ENCODE peak calls at places on chromosomes 13 and 19, in four cellular contexts. Z is A549, N is K562, S is HepG2. B is an unnamed sample.
A peak's percentile ranks its signal among the peaks of the same experiment; 100 is the strongest.

GRCh38 chr13:110616103-110617101 is 1.1 kb downstream of the NAXD start:
- DNase-seq in Z (peak; percentile 33), N (peak; percentile 49), S (peak; percentile 26), B (no peak)

GRCh38 chr13:73598021-73598712 is 536.0 kb downstream of the KLF12 start:
- DNase-seq in Z (peak; percentile 39), N (no peak), S (no peak), B (no peak)

GRCh38 chr19:1847684-1848398 is 442 bp downstream of the REXO1 start:
- DNase-seq in Z (no peak), N (peak; percentile 59), S (peak; percentile 75), B (no peak)

GRCh38 chr19:7970716-7971448 is 27.4 kb upstream of the TIMM44 start:
- DNase-seq in Z (peak; percentile 39), N (peak; percentile 54), S (peak; percentile 47), B (no peak)

GRCh38 chr19:43779147-43779819 is 1.5 kb downstream of the KCNN4 start:
- DNase-seq in Z (no peak), N (no peak), S (no peak), B (no peak)

GRCh38 chr13:49569993-49570689 is 15.2 kb downstream of the RCBTB1 start:
- DNase-seq in Z (no peak), N (no peak), S (no peak), B (no peak)

GRCh38 chr13:83496501-83496900 is 385.8 kb downstream of the SLITRK1 start:
- DNase-seq in Z (no peak), N (no peak), S (no peak), B (no peak)

GRCh38 chr19:33622809-33623511 is 1.2 kb downstream of the CHST8 start:
- DNase-seq in Z (no peak), N (no peak), S (no peak), B (no peak)

GRCh38 chr19:4455742-4456565 is 1.6 kb downstream of the UBXN6 start:
- DNase-seq in Z (no peak), N (peak; percentile 25), S (peak; percentile 25), B (no peak)

GRCh38 chr19:29516358-29516725 is 9.5 kb upstream of the VSTM2B start:
- DNase-seq in Z (no peak), N (no peak), S (no peak), B (no peak)

GRCh38 chr13:28822161-28822560 is 2.0 kb downstream of the MTUS2 start:
- DNase-seq in Z (no peak), N (no peak), S (no peak), B (no peak)

GRCh38 chr13:93080587-93080986 is 146.0 kb upstream of the GPC6 start:
- DNase-seq in Z (no peak), N (no peak), S (no peak), B (no peak)

GRCh38 chr19:10835089-10835753 is 791 bp downstream of the TMED1 start:
- DNase-seq in Z (peak; percentile 94), N (no peak), S (no peak), B (no peak)

GRCh38 chr19:38724380-38724854 is 19.9 kb downstream of the CAPN12 start:
- DNase-seq in Z (no peak), N (no peak), S (no peak), B (no peak)

GRCh38 chr19:14433454-14434156 is 499 bp downstream of the PKN1 start:
- DNase-seq in Z (no peak), N (no peak), S (no peak), B (no peak)

GRCh38 chr19:10402441-10403038 is 802 bp downstream of the CDC37 start:
- DNase-seq in Z (no peak), N (peak; percentile 39), S (peak; percentile 64), B (no peak)

GRCh38 chr19:28456264-28456663 is 756.7 kb downstream of the UQCRFS1 start:
- DNase-seq in Z (no peak), N (no peak), S (no peak), B (no peak)

GRCh38 chr19:33486936-33487793 is 34.4 kb downstream of the PEPD start:
- DNase-seq in Z (no peak), N (no peak), S (no peak), B (no peak)

GRCh38 chr13:47289578-47289977 is 392.7 kb upstream of the HTR2A start:
- DNase-seq in Z (no peak), N (no peak), S (peak; percentile 4), B (no peak)

GRCh38 chr13:101514695-101515275 is 62.3 kb downstream of the ITGBL1 start:
- DNase-seq in Z (peak; percentile 2), N (peak; percentile 5), S (peak; percentile 48), B (no peak)

GRCh38 chr19:47315125-47315821 is 5.6 kb downstream of the C5AR1 start:
- DNase-seq in Z (peak; percentile 98), N (peak; percentile 79), S (peak; percentile 97), B (no peak)

GRCh38 chr13:72726721-72727416 is 560 bp downstream of the MZT1 start:
- DNase-seq in Z (peak; percentile 7), N (peak; percentile 51), S (peak; percentile 36), B (no peak)

GRCh38 chr19:18904334-18905057 is 8.5 kb upstream of the CERS1 start:
- DNase-seq in Z (no peak), N (no peak), S (no peak), B (no peak)

GRCh38 chr19:28537896-28538295 is 675.1 kb downstream of the UQCRFS1 start:
- DNase-seq in Z (no peak), N (no peak), S (no peak), B (no peak)

GRCh38 chr19:43078311-43078710 is 4.2 kb downstream of the PSG2 start:
- DNase-seq in Z (no peak), N (no peak), S (no peak), B (no peak)

GRCh38 chr13:53204598-53204997 is 176.0 kb downstream of the OLFM4 start:
- DNase-seq in Z (no peak), N (no peak), S (no peak), B (no peak)

GRCh38 chr19:18514800-18515682 is 6.8 kb downstream of the ELL start:
- DNase-seq in Z (no peak), N (no peak), S (peak; percentile 99), B (no peak)

GRCh38 chr13:29465741-29466293 is 129.7 kb downstream of the SLC7A1 start:
- DNase-seq in Z (no peak), N (no peak), S (peak; percentile 35), B (no peak)

GRCh38 chr19:58513694-58514563 is 2.1 kb upstream of the SLC27A5 start:
- DNase-seq in Z (peak; percentile 67), N (peak; percentile 91), S (peak; percentile 88), B (peak; percentile 85)

GRCh38 chr19:8483165-8483564 is 19.3 kb downstream of the PRAM1 start:
- DNase-seq in Z (no peak), N (no peak), S (no peak), B (no peak)

GRCh38 chr19:29271911-29272310 is 59.0 kb upstream of the UQCRFS1 start:
- DNase-seq in Z (no peak), N (no peak), S (no peak), B (no peak)

GRCh38 chr13:54733639-54734038 is 1705.0 kb downstream of the OLFM4 start:
- DNase-seq in Z (no peak), N (no peak), S (peak; percentile 3), B (no peak)

GRCh38 chr13:20815469-20815868 is 41.7 kb upstream of the EEF1AKMT1 start:
- DNase-seq in Z (no peak), N (no peak), S (no peak), B (no peak)

DNA sequence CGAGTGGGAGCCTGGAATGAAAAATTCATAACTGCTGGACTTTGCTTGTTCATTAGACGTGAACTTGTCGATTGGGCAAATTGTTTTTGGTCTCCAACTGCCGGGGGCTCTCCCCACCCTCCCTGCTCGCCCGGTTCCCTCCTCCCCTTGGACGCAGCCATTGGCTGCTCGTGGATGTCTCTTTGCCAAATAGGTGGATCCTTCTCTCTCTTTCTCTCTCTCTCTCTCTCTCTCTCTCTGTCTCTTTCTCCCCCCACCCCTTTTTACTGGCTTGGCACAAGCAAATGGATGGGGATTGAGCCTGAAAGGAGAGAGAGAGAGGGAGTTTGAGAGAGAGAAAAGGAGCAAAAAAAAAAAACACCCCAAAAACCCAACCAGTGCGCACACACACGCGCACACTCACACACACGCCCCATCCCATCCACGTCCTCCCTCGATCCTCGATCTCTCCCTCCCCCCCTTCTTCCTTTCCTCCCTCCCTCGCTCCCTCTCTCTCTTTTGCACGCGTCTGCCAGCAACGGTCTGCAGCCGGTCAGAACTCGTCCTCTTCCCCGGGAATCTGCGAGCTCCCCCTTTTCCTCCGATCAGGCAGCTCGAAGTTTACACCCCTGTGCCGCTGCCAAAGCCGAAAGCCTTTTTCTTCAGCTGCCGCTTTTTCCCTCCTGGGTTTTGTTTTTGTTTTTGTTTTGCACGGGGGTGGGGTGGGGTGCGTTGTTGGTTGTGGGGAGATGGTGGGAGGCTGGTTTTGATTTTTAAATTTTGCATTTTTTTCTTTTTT is 27.8 kb downstream of the NFIX start:
- DNase-seq in Z (peak; percentile 25), N (peak; percentile 71), S (peak; percentile 79), B (no peak)
- TF ChIP-seq POLR2AphosphoS2 in Z (no peak), N (no peak), S (no peak), B (no peak)

GRCh38 chr13:43196171-43196611 is 172.8 kb downstream of the DNAJC15 start:
- DNase-seq in Z (no peak), N (no peak), S (no peak), B (no peak)
- TF ChIP-seq POLR2AphosphoS2 in Z (no peak), N (no peak), S (no peak), B (no peak)

DNA sequence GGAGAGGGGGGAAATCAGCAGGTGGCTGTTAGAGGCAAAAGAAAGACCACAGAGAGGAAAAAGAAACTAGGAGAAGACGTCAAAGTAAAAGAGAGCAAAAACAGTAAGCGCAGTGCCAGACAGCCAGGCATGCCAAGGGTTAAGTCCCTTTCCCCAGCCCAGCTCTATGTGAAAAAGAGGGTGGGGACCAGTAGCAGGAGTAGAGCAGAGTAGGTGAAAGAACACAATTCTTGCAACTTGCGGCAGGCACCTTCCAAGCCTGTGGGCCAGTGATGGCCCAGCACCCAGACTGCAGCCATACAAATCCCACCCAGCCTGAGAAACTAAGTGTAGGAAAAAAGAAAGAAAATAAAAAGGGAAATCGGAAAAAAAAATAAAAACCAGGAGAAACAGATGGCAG is 64.2 kb upstream of the ZNF85 start:
- DNase-seq in Z (no peak), N (no peak), S (no peak), B (no peak)
- TF ChIP-seq POLR2AphosphoS2 in Z (no peak), N (no peak), S (no peak), B (no peak)

GRCh38 chr19:16828990-16829821 is at the start of gene SIN3B:
- DNase-seq in Z (peak; percentile 60), N (peak; percentile 97), S (peak; percentile 77), B (peak; percentile 81)

GRCh38 chr19:16830679-16831078 is 1.5 kb downstream of the SIN3B start:
- DNase-seq in Z (no peak), N (no peak), S (no peak), B (no peak)

GRCh38 chr19:16831531-16831930 is 2.3 kb downstream of the SIN3B start:
- DNase-seq in Z (no peak), N (no peak), S (no peak), B (no peak)

GRCh38 chr19:16825312-16826168 is 3.7 kb upstream of the SIN3B start:
- DNase-seq in Z (no peak), N (no peak), S (no peak), B (no peak)

GRCh38 chr19:16829822-16830289 is 658 bp downstream of the SIN3B start:
- DNase-seq in Z (no peak), N (no peak), S (no peak), B (no peak)
- TF ChIP-seq POLR2AphosphoS2 in Z (no peak), N (no peak), S (no peak), B (no peak)

GRCh38 chr13:60881507-60881906 is 484.5 kb downstream of the TDRD3 start:
- DNase-seq in Z (no peak), N (no peak), S (no peak), B (no peak)
- TF ChIP-seq POLR2AphosphoS2 in Z (no peak), N (no peak), S (no peak), B (no peak)

B was measured in GM12878.